ENCODE peak calls at places on chromosomes 7 and 10, in ten cellular contexts. R is GM12891, P is left ventricle myocardium inferior, V is erythroblast, U is body of pancreas, S is dermis blood vessel endothelial cell, D is epithelial cell of esophagus, G is aorta, Z is nephron progenitor cell, E is CD14-positive monocyte. L is an unnamed sample.

GRCh38 chr7:4774804-4775280 is 581 bp upstream of the AP5Z1 start:
- DNase-seq in R (no peak), G (peak; percentile 72), V (no peak), E (peak; percentile 68), D (peak; percentile 76), P (no peak), S (peak; percentile 83), Z (no peak), U (peak; percentile 54), L (peak; percentile 76)

GRCh38 chr7:78514653-78515052 is 716.1 kb downstream of the PHTF2 start:
- DNase-seq in S (no peak), G (no peak), E (no peak), Z (no peak), D (no peak), V (no peak), P (no peak), U (no peak), R (no peak), L (no peak)

GRCh38 chr7:116225860-116226259 is 15.5 kb downstream of the TES start:
- DNase-seq in U (no peak), R (no peak), Z (no peak), V (no peak), P (no peak), E (no peak), S (no peak), G (no peak), D (no peak), L (no peak)

GRCh38 chr10:68598978-68599753 is 39.0 kb downstream of the TET1 start:
- DNase-seq in S (peak; percentile 23), V (no peak), U (peak; percentile 28), G (peak; percentile 51), P (peak; percentile 38), D (peak; percentile 36), E (no peak), Z (peak; percentile 25), R (no peak), L (peak; percentile 15)

GRCh38 chr7:3404490-3404889 is 103.4 kb downstream of the SDK1 start:
- DNase-seq in V (peak; percentile 2), G (no peak), U (peak; percentile 8), E (no peak), P (no peak), D (peak; percentile 75), R (no peak), S (peak; percentile 18), Z (no peak), L (peak; percentile 66)

GRCh38 chr10:14750900-14751575 is 23.7 kb downstream of the FAM107B start:
- DNase-seq in P (peak; percentile 34), G (no peak), R (no peak), E (no peak), S (no peak), D (no peak), Z (peak; percentile 10), U (no peak), V (no peak), L (no peak)

GRCh38 chr10:110395350-110396283 is 90.9 kb upstream of the SMNDC1 start:
- DNase-seq in Z (peak; percentile 32), S (peak; percentile 96), G (no peak), D (peak; percentile 47), E (no peak), V (peak; percentile 44), R (no peak), U (peak; percentile 91), P (no peak), L (peak; percentile 100)

GRCh38 chr7:80498481-80499349 is 13.1 kb downstream of the GNAT3 start:
- DNase-seq in G (no peak), S (peak; percentile 69), Z (no peak), V (peak; percentile 32), U (no peak), R (no peak), P (no peak), D (peak; percentile 87), E (no peak), L (peak; percentile 71)

GRCh38 chr7:140876519-140877248 is 48.0 kb downstream of the BRAF start:
- DNase-seq in R (no peak), G (no peak), Z (no peak), U (no peak), V (no peak), E (no peak), D (peak; percentile 72), S (peak; percentile 58), P (no peak), L (peak; percentile 92)

GRCh38 chr7:123604739-123605138 is 3.1 kb downstream of the ASB15 start:
- DNase-seq in R (no peak), G (no peak), S (no peak), P (no peak), D (peak; percentile 7), E (no peak), U (no peak), V (no peak), Z (no peak), L (peak; percentile 9)

GRCh38 chr10:3872700-3873099 is 87.7 kb upstream of the KLF6 start:
- DNase-seq in Z (no peak), G (no peak), V (no peak), P (no peak), R (no peak), S (no peak), D (no peak), E (no peak), U (no peak), L (no peak)

GRCh38 chr10:110388682-110389052 is 83.9 kb upstream of the SMNDC1 start:
- DNase-seq in V (no peak), E (no peak), P (no peak), Z (no peak), R (no peak), S (no peak), U (no peak), G (no peak), D (no peak), L (no peak)

GRCh38 chr7:22863156-22863899 is 40.7 kb upstream of the TOMM7 start:
- DNase-seq in V (no peak), D (peak; percentile 84), E (no peak), S (no peak), R (no peak), P (no peak), Z (no peak), G (no peak), U (no peak), L (no peak)

GRCh38 chr7:96719164-96719563 is 9.5 kb upstream of the SEM1 start:
- DNase-seq in U (no peak), D (no peak), R (no peak), V (no peak), E (no peak), G (no peak), Z (no peak), P (no peak), S (no peak), L (no peak)

GRCh38 chr10:121927361-121927840 is 430 bp downstream of the ATE1 start:
- DNase-seq in E (no peak), D (peak; percentile 79), S (peak; percentile 64), G (peak; percentile 67), R (peak; percentile 29), V (peak; percentile 73), P (peak; percentile 60), U (peak; percentile 53), Z (no peak), L (peak; percentile 45)

GRCh38 chr10:34476607-34477006 is 338.5 kb downstream of the PARD3 start:
- DNase-seq in P (no peak), D (peak; percentile 21), Z (no peak), U (no peak), R (no peak), G (no peak), E (no peak), S (no peak), V (no peak), L (no peak)

GRCh38 chr10:102654566-102654965 is 10.3 kb downstream of the TRIM8 start:
- DNase-seq in G (no peak), S (no peak), P (no peak), Z (no peak), D (no peak), V (no peak), U (peak; percentile 62), R (no peak), E (no peak), L (no peak)

GRCh38 chr7:29723599-29723998 is 82.7 kb upstream of the WIPF3 start:
- DNase-seq in P (no peak), D (peak; percentile 33), R (no peak), E (no peak), Z (no peak), S (peak; percentile 21), G (no peak), U (no peak), V (no peak), L (no peak)

L was measured in renal cortical epithelial cell.